ENCODE peak calls at places on chromosome 16, in ten cellular contexts. K, G, S, H, X, U, T, Y, B and A are unnamed samples.

GRCh38 chr16:49281843-49282642 is 405 bp upstream of the CBLN1 start:
- DNase-seq in K (peak), G (peak), S (peak), H (peak), X (no peak), U (no peak), T (peak), Y (peak), B (peak), A (peak)

GRCh38 chr16:5216681-5217080 is 119.1 kb upstream of the EEF2KMT start:
- DNase-seq in K (no peak), G (no peak), S (no peak), H (no peak), X (no peak), U (no peak), T (no peak), Y (no peak), B (no peak), A (no peak)

GRCh38 chr16:1871974-1872635 is at the start of gene MEIOB:
- DNase-seq in K (peak), G (peak), S (peak), H (no peak), X (no peak), U (peak), T (no peak), Y (peak), B (peak), A (peak)

GRCh38 chr16:66159987-66160386 is 206.5 kb upstream of the CDH5 start:
- DNase-seq in K (no peak), G (no peak), S (no peak), H (no peak), X (no peak), U (no peak), T (no peak), Y (no peak), B (no peak), A (no peak)

GRCh38 chr16:84559311-84559932 is 55.0 kb upstream of the MEAK7 start:
- DNase-seq in K (no peak), G (no peak), S (no peak), H (no peak), X (no peak), U (no peak), T (peak), Y (no peak), B (no peak), A (no peak)

GRCh38 chr16:569445-570254 is at the start of gene PIGQ:
- DNase-seq in K (peak), G (peak), S (peak), H (peak), X (peak), U (peak), T (peak), Y (no peak), B (peak), A (peak)

GRCh38 chr16:21626659-21627277 is 25.6 kb downstream of the IGSF6 start:
- DNase-seq in K (no peak), G (no peak), S (no peak), H (no peak), X (peak), U (no peak), T (no peak), Y (peak), B (peak), A (peak)

GRCh38 chr16:21302898-21303528 is 24.9 kb upstream of the CRYM start:
- DNase-seq in K (no peak), G (no peak), S (peak), H (no peak), X (no peak), U (no peak), T (no peak), Y (no peak), B (peak), A (no peak)

GRCh38 chr16:23240994-23241393 is 58.4 kb downstream of the SCNN1G start:
- DNase-seq in K (no peak), G (no peak), S (no peak), H (no peak), X (no peak), U (no peak), T (no peak), Y (no peak), B (no peak), A (no peak)

GRCh38 chr16:28192811-28193529 is 18.8 kb downstream of the XPO6 start:
- DNase-seq in K (no peak), G (no peak), S (peak), H (no peak), X (peak), U (peak), T (no peak), Y (no peak), B (peak), A (peak)

GRCh38 chr16:86300746-86301480 is 209.4 kb upstream of the FOXF1 start:
- DNase-seq in K (no peak), G (no peak), S (no peak), H (no peak), X (no peak), U (no peak), T (no peak), Y (no peak), B (no peak), A (no peak)

GRCh38 chr16:7910116-7910515 is 577.5 kb downstream of the RBFOX1 start:
- DNase-seq in K (no peak), G (no peak), S (no peak), H (no peak), X (no peak), U (no peak), T (peak), Y (no peak), B (no peak), A (no peak)

GRCh38 chr16:49455181-49455990 is 81.8 kb downstream of the C16orf78 start:
- DNase-seq in K (no peak), G (no peak), S (no peak), H (no peak), X (no peak), U (peak), T (no peak), Y (no peak), B (no peak), A (no peak)

GRCh38 chr16:397736-398332 is 835 bp downstream of the NME4 start:
- DNase-seq in K (peak), G (peak), S (peak), H (peak), X (no peak), U (peak), T (no peak), Y (no peak), B (peak), A (peak)

GRCh38 chr16:27405546-27406451 is 3.8 kb downstream of the IL21R start:
- DNase-seq in K (no peak), G (no peak), S (peak), H (no peak), X (no peak), U (no peak), T (no peak), Y (no peak), B (peak), A (peak)

GRCh38 chr16:27175888-27176287 is 27.4 kb upstream of the KDM8 start:
- DNase-seq in K (no peak), G (no peak), S (no peak), H (no peak), X (no peak), U (no peak), T (no peak), Y (no peak), B (no peak), A (no peak)

GRCh38 chr16:86029131-86029741 is 130.3 kb downstream of the IRF8 start:
- DNase-seq in K (peak), G (no peak), S (no peak), H (no peak), X (no peak), U (no peak), T (no peak), Y (no peak), B (no peak), A (no peak)

GRCh38 chr16:89038221-89038721 is 55.4 kb upstream of the ACSF3 start:
- DNase-seq in K (peak), G (no peak), S (no peak), H (no peak), X (no peak), U (no peak), T (no peak), Y (no peak), B (no peak), A (no peak)